ENCODE peak calls at places on chromosomes 1 and 21, in nine cellular contexts. S is Panc1, J is stomach, V is keratinocyte, U is fibroblast of the aortic adventitia, W is uterus, D is tibial nerve, O is AG10803, A is brain microvascular endothelial cell. Y is an unnamed sample.

GRCh38 chr21:44024895-44025353 is 12.8 kb downstream of the TRAPPC10 start:
- DNase-seq in U (peak), V (no peak), D (peak), S (no peak), J (no peak), W (peak), A (peak), O (peak), Y (peak)

GRCh38 chr1:171898956-171899355 is 57.7 kb downstream of the DNM3 start:
- DNase-seq in A (no peak), W (no peak), V (no peak), D (peak), O (no peak), S (no peak), U (no peak), J (no peak), Y (peak)

GRCh38 chr1:31013187-31013864 is 52.2 kb downstream of the PUM1 start:
- DNase-seq in D (no peak), O (peak), A (no peak), S (no peak), W (no peak), V (no peak), U (peak), J (no peak), Y (peak)

GRCh38 chr21:42117229-42118048 is 46.3 kb downstream of the UMODL1 start:
- DNase-seq in D (peak), W (peak), U (peak), O (peak), V (no peak), J (peak), S (peak), A (peak), Y (peak)

GRCh38 chr1:169853335-169853734 is 40.4 kb downstream of the SCYL3 start:
- DNase-seq in A (no peak), U (no peak), S (no peak), D (no peak), W (no peak), O (no peak), V (no peak), J (no peak), Y (no peak)

GRCh38 chr1:203448521-203449061 is 27.0 kb upstream of the PRELP start:
- DNase-seq in S (no peak), J (no peak), W (peak), U (no peak), A (no peak), D (peak), O (peak), V (no peak), Y (no peak)

GRCh38 chr1:11681071-11681771 is at the start of gene MAD2L2:
- DNase-seq in O (peak), V (no peak), J (peak), W (peak), U (peak), A (peak), D (peak), S (no peak), Y (peak)

GRCh38 chr1:94579876-94580294 is 38.3 kb upstream of the F3 start:
- DNase-seq in W (no peak), D (no peak), U (peak), V (peak), A (peak), J (no peak), S (no peak), O (peak), Y (peak)

GRCh38 chr1:42010381-42010780 is 91.7 kb upstream of the HIVEP3 start:
- DNase-seq in S (no peak), W (no peak), D (no peak), J (no peak), O (no peak), A (no peak), U (no peak), V (no peak), Y (no peak)

GRCh38 chr1:77036560-77036959 is 169.3 kb downstream of the ST6GALNAC5 start:
- DNase-seq in S (no peak), D (no peak), O (peak), W (no peak), U (peak), V (no peak), A (peak), J (no peak), Y (peak)

GRCh38 chr1:182761396-182762395 is 27.9 kb upstream of the NPL start:
- DNase-seq in A (no peak), S (no peak), D (no peak), J (no peak), V (no peak), O (peak), W (no peak), U (peak), Y (peak)

GRCh38 chr1:115040501-115040900 is 10.9 kb downstream of the TSHB start:
- DNase-seq in D (no peak), J (no peak), A (no peak), W (no peak), V (no peak), U (no peak), S (no peak), O (no peak), Y (no peak)

GRCh38 chr1:39779137-39779536 is 8.0 kb upstream of the OXCT2 start:
- DNase-seq in U (no peak), O (no peak), A (no peak), W (no peak), V (no peak), S (no peak), D (no peak), J (no peak), Y (no peak)

GRCh38 chr1:56157477-56157876 is 421.9 kb downstream of the PLPP3 start:
- DNase-seq in S (no peak), J (no peak), V (no peak), W (no peak), U (no peak), O (no peak), A (no peak), D (no peak), Y (no peak)

DNA sequence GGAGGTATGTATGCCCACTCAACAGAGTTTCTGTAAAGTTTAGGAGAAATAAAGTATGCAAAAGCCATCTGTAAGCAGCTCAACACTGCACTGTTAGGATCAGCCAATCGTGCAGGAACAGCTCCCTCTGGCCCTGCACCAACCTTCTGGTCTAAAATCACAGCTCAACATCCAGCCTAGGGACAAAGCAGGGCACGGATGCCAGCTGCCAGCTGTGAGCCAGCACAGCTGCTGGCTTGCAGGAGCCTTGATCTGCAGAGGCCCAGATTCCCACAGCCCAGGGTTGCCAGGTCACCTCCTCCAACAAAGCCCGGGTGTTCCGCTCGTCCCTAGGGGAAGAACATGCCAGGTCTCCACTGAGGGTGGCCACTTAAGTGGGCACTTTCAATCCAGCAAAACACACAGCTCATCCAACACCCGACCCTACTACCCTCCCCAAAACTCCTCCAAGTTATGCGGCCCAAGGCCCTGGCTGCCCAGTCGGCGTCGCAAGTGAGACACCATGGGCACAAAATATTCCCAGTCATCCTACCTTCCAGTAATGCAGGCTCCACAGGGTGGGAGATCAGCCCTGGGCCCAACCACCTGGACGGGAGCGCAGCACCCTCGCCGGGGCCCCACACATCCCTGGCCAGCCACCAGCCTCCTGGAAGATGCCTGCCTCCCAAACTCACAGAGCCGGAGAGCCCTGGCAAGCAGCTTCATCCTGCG is 8.4 kb downstream of the ACOT7 start:
- DNase-seq in A (no peak), V (no peak), J (no peak), S (no peak), O (peak), D (no peak), U (peak), W (no peak), Y (peak)
- H3K4me3 ChIP-seq in A (peak), V (peak), J (no peak), S (peak), O (peak), D (no peak), U (peak), W (no peak), Y (no peak)

DNA sequence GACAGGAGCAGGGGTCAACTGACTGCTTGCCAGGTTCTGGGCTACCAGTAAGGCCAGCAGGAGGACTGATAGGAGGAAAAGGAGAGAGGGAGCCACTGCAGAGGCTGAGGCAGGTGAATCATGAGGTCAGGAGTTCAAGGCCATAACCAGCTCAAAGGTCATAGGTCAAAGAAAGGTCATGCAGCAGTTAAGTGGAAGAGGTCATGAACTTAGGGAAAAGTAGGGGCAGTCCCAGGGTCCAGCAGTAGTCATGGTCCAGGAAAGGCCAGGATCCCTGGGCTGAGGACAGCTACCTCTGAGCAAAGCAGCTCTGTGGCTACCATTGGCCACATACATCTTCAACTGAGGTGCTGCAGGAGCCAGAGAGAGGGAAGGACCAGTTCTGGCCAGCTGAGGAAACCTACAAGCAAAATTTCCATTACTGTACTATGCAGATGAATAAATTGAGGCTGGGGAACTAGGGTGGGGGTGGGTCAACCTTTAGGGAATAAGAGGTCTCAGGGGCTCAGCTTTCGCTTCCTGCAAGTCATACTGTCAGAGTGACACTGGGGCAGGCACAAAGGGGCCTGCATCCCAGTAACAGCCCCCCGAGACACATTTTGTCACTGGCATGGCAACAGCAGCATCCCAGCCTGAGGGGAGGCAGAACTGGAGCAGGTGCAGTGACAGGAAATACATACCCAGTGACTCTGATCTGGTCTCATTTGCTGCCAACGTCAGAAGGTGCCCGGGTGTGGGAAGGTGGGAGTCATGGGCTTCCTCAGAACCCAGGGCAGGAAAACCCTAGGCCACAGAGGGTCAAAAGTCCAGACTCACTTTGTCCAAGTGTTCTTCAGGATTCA is 5.2 kb upstream of the INPP5B start:
- DNase-seq in D (no peak), V (no peak), J (no peak), A (no peak), S (no peak), W (no peak), U (no peak), O (no peak), Y (no peak)
- TF ChIP-seq CTCF in D (no peak), V (no peak), J (no peak), A (no peak), S (no peak), W (no peak), U (no peak), O (no peak), Y (no peak)

DNA sequence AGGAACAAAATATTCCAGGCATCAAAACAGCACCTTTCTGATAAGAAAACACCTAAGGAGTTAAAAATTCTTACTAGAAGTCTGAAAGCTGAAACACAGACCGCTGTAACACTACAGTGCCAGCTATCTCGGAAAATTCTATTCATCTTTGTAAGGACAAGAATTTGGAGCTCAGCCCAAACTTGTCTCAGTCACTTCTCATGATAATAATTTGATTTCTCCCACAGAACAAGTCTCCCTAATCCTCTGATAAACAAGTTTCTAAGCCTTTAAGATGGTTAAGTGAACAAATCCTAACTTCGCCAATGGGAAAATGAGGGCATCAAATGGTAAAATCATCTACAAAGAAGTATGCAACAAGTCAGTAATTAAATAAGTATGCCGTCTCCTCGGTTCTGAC is 59.9 kb downstream of the SIPA1L2 start:
- DNase-seq in U (peak), W (no peak), V (no peak), D (no peak), A (no peak), O (no peak), S (no peak), J (no peak), Y (peak)
- H3K4me3 ChIP-seq in U (no peak), W (no peak), V (no peak), D (no peak), A (no peak), O (no peak), S (no peak), J (no peak), Y (no peak)

GRCh38 chr1:26724118-26724517 is 28.3 kb downstream of the ARID1A start:
- DNase-seq in W (no peak), U (no peak), S (no peak), A (no peak), V (no peak), J (no peak), O (no peak), D (no peak), Y (no peak)

GRCh38 chr1:26717066-26717465 is 21.3 kb downstream of the ARID1A start:
- DNase-seq in U (peak), D (no peak), A (no peak), J (no peak), W (no peak), S (no peak), O (peak), V (no peak), Y (no peak)

GRCh38 chr1:26721669-26722355 is 26.0 kb downstream of the ARID1A start:
- DNase-seq in V (no peak), S (no peak), J (no peak), D (no peak), W (no peak), U (no peak), O (no peak), A (no peak), Y (no peak)

GRCh38 chr1:26723013-26723991 is 27.5 kb downstream of the ARID1A start:
- DNase-seq in V (peak), A (peak), J (peak), U (peak), S (no peak), D (peak), W (peak), O (peak), Y (peak)

GRCh38 chr1:26719205-26719604 is 23.4 kb downstream of the ARID1A start:
- DNase-seq in D (no peak), A (no peak), V (no peak), W (no peak), O (no peak), U (peak), S (no peak), J (no peak), Y (no peak)
- TF ChIP-seq CTCF in D (no peak), A (peak), V (no peak), W (no peak), O (peak), U (peak), S (no peak), J (no peak), Y (no peak)

GRCh38 chr1:52727956-52728656 is 1.9 kb downstream of the ZYG11B start:
- DNase-seq in V (no peak), A (no peak), U (no peak), W (no peak), S (no peak), O (no peak), J (no peak), D (no peak), Y (no peak)
- H3K4me3 ChIP-seq in V (no peak), A (no peak), U (peak), W (no peak), S (no peak), O (peak), J (no peak), D (no peak), Y (peak)

DNA sequence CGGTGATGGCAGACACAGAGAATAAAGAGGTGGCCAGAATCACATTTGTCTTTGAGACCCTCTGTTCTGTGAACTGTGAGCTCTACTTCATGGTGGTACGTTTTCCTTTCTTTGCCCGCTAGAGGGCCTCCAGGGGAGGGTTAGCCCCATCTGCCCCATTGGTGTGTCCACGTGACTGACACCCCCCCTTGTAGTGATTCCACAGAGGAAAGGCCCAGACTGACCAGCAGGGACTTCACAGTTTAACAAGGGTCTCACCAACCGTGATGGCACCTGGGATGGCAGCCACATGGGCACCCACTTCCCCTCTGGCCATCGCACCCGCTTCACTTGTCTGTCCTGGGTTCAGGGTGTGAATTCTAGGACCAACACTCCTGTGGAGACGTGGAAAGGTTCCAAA is 22.3 kb upstream of the SARS1 start:
- DNase-seq in W (no peak), V (no peak), S (no peak), D (no peak), J (no peak), A (no peak), O (no peak), U (no peak), Y (no peak)
- TF ChIP-seq CTCF in W (no peak), V (no peak), S (no peak), D (no peak), J (no peak), A (peak), O (peak), U (peak), Y (peak)

GRCh38 chr1:168728452-168729404 is at the start of gene DPT:
- DNase-seq in A (no peak), D (peak), S (no peak), W (peak), J (no peak), U (peak), V (no peak), O (peak), Y (peak)
- H3K4me3 ChIP-seq in A (no peak), D (no peak), S (no peak), W (peak), J (peak), U (peak), V (no peak), O (peak), Y (peak)

DNA sequence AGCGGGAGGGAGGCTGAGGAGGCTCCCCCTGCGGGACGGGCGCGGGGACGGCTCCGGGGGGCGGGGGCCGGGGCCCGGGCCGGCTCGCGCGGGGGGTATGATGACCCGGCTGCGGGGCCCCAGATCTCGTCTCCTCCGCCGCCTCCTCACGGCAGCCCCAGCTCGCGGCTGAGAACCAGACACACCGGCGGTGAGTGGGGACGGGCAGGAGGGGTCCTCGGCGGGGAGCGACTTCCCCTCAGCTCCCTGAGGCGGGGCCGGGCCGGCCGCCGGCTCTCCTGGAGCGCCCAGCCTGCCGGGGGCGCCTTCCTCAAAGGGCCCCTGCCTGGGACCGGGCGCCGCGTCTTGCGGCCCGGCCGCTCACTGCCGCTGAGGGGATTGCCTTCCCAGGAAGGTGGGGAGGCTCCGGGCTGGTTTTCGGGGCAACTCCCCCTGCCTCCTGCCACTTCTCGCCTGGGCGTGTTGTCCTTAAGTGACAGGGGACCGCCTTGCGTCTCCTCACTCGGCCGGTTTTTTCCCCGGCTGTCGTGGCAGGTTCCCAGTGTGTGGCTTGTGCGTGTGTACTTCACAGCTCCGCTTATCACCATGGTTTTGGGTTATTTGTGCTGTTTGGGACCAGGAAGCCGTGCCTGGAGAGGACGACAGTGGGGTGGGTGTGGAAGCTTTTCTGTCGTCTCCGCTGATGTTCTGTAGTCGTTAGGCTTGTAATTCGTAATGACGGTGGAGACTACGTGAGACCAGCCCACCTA is 800 bp downstream of the HIPK1 start:
- DNase-seq in A (peak), V (no peak), U (no peak), D (no peak), J (peak), O (peak), W (peak), S (no peak), Y (peak)
- TF ChIP-seq CTCF in A (no peak), V (no peak), U (peak), D (no peak), J (no peak), O (no peak), W (no peak), S (peak), Y (no peak)